ENCODE peak calls at places on chromosome 20, in eight cellular contexts. E is activated CD4-positive, alpha-beta T cell treated with anti-CD3 and anti-CD28 coated beads, Interleukin-2, amount 50 U/mL, for 1 hour; D is lung; P is activated gamma-delta T cell treated with Interleukin-2 at 50 U/mL for 16 hours; X is ELR; C is iPS DF 19.7; H is astrocyte of the cerebellum; I is dorsolateral prefrontal cortex. F is an unnamed sample.

GRCh38 chr20:32040142-32040953 is 11.7 kb upstream of the HCK start:
- DNase-seq in P (no peak), C (no peak), X (no peak), D (peak; percentile 60), H (no peak), I (peak; percentile 50), E (no peak), F (peak; percentile 36)

GRCh38 chr20:38726849-38727601 is 2.7 kb downstream of the SLC32A1 start:
- DNase-seq in P (peak; percentile 33), C (peak; percentile 79), X (peak; percentile 43), D (no peak), I (peak; percentile 13), H (no peak), E (peak; percentile 51), F (no peak)

GRCh38 chr20:25223179-25223661 is 24.7 kb upstream of the PYGB start:
- DNase-seq in E (no peak), C (peak; percentile 30), I (no peak), H (peak; percentile 90), P (no peak), D (no peak), X (peak; percentile 98), F (peak; percentile 68)

GRCh38 chr20:56871691-56872090 is 242.6 kb downstream of the TFAP2C start:
- DNase-seq in P (no peak), E (no peak), H (no peak), X (no peak), I (no peak), D (no peak), C (no peak), F (no peak)

GRCh38 chr20:18739785-18740184 is 73.8 kb upstream of the SCP2D1 start:
- DNase-seq in C (peak; percentile 12), X (peak; percentile 64), D (no peak), I (no peak), P (no peak), H (no peak), E (no peak), F (no peak)

GRCh38 chr20:62824476-62825287 is 7.8 kb downstream of the COL9A3 start:
- DNase-seq in C (no peak), X (peak; percentile 48), P (no peak), E (peak; percentile 62), H (no peak), D (no peak), I (no peak), F (peak; percentile 76)

GRCh38 chr20:24747015-24747712 is 201.9 kb upstream of the CST7 start:
- DNase-seq in I (no peak), D (no peak), C (no peak), X (no peak), E (no peak), P (no peak), H (no peak), F (no peak)

GRCh38 chr20:62476074-62476838 is 461 bp upstream of the GATA5 start:
- DNase-seq in I (no peak), X (no peak), C (no peak), D (no peak), P (no peak), E (no peak), H (no peak), F (no peak)

GRCh38 chr20:347640-348484 is 951 bp downstream of the NRSN2 start:
- DNase-seq in I (peak; percentile 96), H (peak; percentile 80), X (peak; percentile 96), P (peak; percentile 51), E (peak; percentile 28), C (peak; percentile 77), D (peak; percentile 90), F (peak; percentile 82)

GRCh38 chr20:62602550-62602949 is 39.8 kb upstream of the SLCO4A1 start:
- DNase-seq in X (no peak), D (peak; percentile 76), H (no peak), C (no peak), I (no peak), E (no peak), P (peak; percentile 32), F (peak; percentile 17)

GRCh38 chr20:58405504-58406291 is 16.7 kb downstream of the VAPB start:
- DNase-seq in H (no peak), I (no peak), E (no peak), D (no peak), P (no peak), X (no peak), C (no peak), F (no peak)

GRCh38 chr20:16216227-16217210 is 356.7 kb downstream of the KIF16B start:
- DNase-seq in P (no peak), X (no peak), D (no peak), E (no peak), H (no peak), I (no peak), C (no peak), F (no peak)

GRCh38 chr20:57795347-57795697 is 85.5 kb upstream of the PMEPA1 start:
- DNase-seq in X (peak; percentile 56), E (no peak), C (no peak), P (no peak), D (no peak), H (no peak), I (no peak), F (no peak)

F was measured in mucosa of descending colon.